ENCODE peak calls at places on chromosomes 12 and 14, in seven cellular contexts. O is SK-N-SH, E is HCT116, C is GM12878, K is HepG2, P is H1, Y is K562. M is an unnamed sample.

GRCh38 chr14:32224731-32225377 is 21.8 kb upstream of the RNU6-8 start:
- DNase-seq in Y (peak), K (peak), O (peak), E (no peak), P (no peak), C (no peak), M (no peak)

GRCh38 chr14:32233292-32233691 is 30.2 kb upstream of the RNU6-8 start:
- DNase-seq in Y (no peak), E (no peak), O (no peak), C (no peak), P (no peak), K (no peak), M (no peak)

GRCh38 chr12:122850695-122851350 is 15.6 kb downstream of the HIP1R start:
- DNase-seq in K (no peak), Y (no peak), E (no peak), C (no peak), O (peak), P (no peak), M (no peak)

GRCh38 chr12:12902036-12902435 is 10.7 kb downstream of the GPRC5A start:
- DNase-seq in E (no peak), O (no peak), P (no peak), Y (no peak), K (no peak), C (no peak), M (no peak)

GRCh38 chr14:54893151-54893760 is 9.4 kb downstream of the GCH1 start:
- DNase-seq in O (peak), P (no peak), E (peak), C (no peak), Y (peak), K (peak), M (peak)

GRCh38 chr14:100664841-100665425 is 61.8 kb upstream of the DLK1 start:
- DNase-seq in O (no peak), Y (no peak), K (no peak), E (no peak), C (no peak), P (no peak), M (no peak)

GRCh38 chr12:127108360-127109215 is 1158.4 kb upstream of the TMEM132C start:
- DNase-seq in P (no peak), O (peak), E (peak), K (peak), C (no peak), Y (peak), M (peak)

GRCh38 chr12:102095677-102096263 is 24.1 kb downstream of the NUP37 start:
- DNase-seq in Y (peak), E (no peak), P (no peak), O (peak), C (peak), K (peak), M (peak)

GRCh38 chr12:106625976-106626375 is 43.2 kb downstream of the RFX4 start:
- DNase-seq in O (no peak), P (no peak), K (no peak), E (no peak), Y (no peak), C (no peak), M (no peak)

GRCh38 chr12:71938728-71939385 is at the start of gene TPH2:
- DNase-seq in C (no peak), O (peak), Y (peak), E (peak), K (peak), P (peak), M (peak)

GRCh38 chr14:64841121-64841611 is 38.5 kb downstream of the SPTB start:
- DNase-seq in K (peak), E (peak), O (no peak), C (no peak), Y (peak), P (peak), M (no peak)

GRCh38 chr14:38721822-38722431 is 381.1 kb downstream of the SEC23A start:
- DNase-seq in P (peak), Y (peak), C (peak), O (peak), K (peak), E (peak), M (peak)

GRCh38 chr12:50505945-50506344 is 1.2 kb downstream of the DIP2B start:
- DNase-seq in E (no peak), K (no peak), Y (peak), P (no peak), C (no peak), O (no peak), M (no peak)

GRCh38 chr14:51821822-51822221 is 38.6 kb upstream of the GNG2 start:
- DNase-seq in P (no peak), C (no peak), Y (no peak), E (no peak), O (no peak), K (no peak), M (no peak)
- TF ChIP-seq JUND in P (no peak), C (no peak), Y (no peak), E (no peak), O (no peak), K (no peak), M (no peak)

GRCh38 chr12:42326466-42327226 is 679 bp downstream of the PPHLN1 start:
- DNase-seq in Y (peak), O (peak), C (no peak), K (peak), P (no peak), E (no peak), M (no peak)

GRCh38 chr12:42338280-42338679 is 12.3 kb downstream of the PPHLN1 start:
- DNase-seq in P (no peak), E (no peak), K (no peak), O (no peak), Y (peak), C (no peak), M (no peak)

GRCh38 chr12:42336286-42336685 is 10.3 kb downstream of the PPHLN1 start:
- DNase-seq in E (no peak), C (no peak), Y (no peak), K (no peak), P (no peak), O (no peak), M (peak)

GRCh38 chr12:42327227-42327590 is 1.2 kb downstream of the PPHLN1 start:
- DNase-seq in Y (no peak), K (no peak), E (no peak), C (no peak), O (no peak), P (no peak), M (no peak)

GRCh38 chr12:42332301-42332894 is 6.4 kb downstream of the PPHLN1 start:
- DNase-seq in P (no peak), E (peak), Y (peak), O (peak), K (peak), C (no peak), M (peak)
- TF ChIP-seq JUND in P (no peak), E (no peak), Y (no peak), O (no peak), K (no peak), C (no peak), M (no peak)

DNA sequence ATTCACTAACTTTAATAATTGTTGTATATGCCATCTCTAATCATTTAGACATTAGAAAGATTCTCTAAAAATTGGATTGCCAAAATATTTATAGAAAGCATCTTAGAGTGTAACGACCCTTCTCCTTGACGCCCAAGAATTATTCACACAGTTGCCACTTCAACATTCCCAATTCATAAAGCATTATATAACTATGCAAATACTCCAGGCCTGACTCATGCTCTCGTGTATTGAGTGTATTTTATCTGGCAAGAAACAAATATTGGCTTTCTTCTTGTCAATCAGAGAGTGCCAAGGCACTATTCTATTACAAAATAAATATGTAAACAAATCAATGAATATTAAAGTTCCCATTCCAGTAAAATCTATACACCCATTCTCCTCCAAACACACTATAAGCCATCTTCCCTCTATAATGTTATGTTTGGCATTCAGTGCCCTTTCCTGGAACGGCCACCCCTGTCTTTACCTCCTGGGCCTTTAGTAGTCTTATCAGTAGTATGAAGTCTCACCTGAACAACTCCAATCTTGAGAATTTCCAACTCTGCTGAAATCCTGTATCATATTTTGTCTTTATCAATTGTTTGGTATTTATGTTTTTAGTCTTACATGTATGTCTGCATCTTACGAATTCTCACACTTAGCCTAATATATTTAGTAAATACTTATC is 182.6 kb downstream of the PIK3C2G start:
- DNase-seq in P (no peak), K (no peak), C (no peak), O (no peak), E (no peak), Y (no peak), M (no peak)
- TF ChIP-seq JUND in P (no peak), K (no peak), C (no peak), O (no peak), E (no peak), Y (no peak), M (peak)

GRCh38 chr12:6554168-6554989 is 1.5 kb downstream of the IFFO1 start:
- DNase-seq in O (peak), Y (peak), K (peak), E (peak), C (no peak), P (no peak), M (peak)
- TF ChIP-seq JUND in O (no peak), Y (no peak), K (no peak), E (no peak), C (no peak), P (no peak), M (no peak)

GRCh38 chr12:1937481-1938224 is 19.2 kb upstream of the CACNA2D4 start:
- DNase-seq in Y (no peak), C (no peak), P (no peak), E (no peak), K (no peak), O (no peak), M (no peak)

GRCh38 chr12:1936406-1937320 is 18.2 kb upstream of the CACNA2D4 start:
- DNase-seq in C (no peak), P (no peak), E (no peak), K (no peak), O (peak), Y (no peak), M (peak)

GRCh38 chr12:1939745-1940607 is 21.5 kb upstream of the CACNA2D4 start:
- DNase-seq in C (peak), O (peak), Y (peak), P (peak), E (peak), K (peak), M (peak)

GRCh38 chr12:1935700-1936378 is 17.4 kb upstream of the CACNA2D4 start:
- DNase-seq in O (peak), C (no peak), K (no peak), Y (no peak), E (no peak), P (no peak), M (no peak)

GRCh38 chr12:1939316-1939715 is 20.9 kb upstream of the CACNA2D4 start:
- DNase-seq in K (no peak), P (no peak), O (no peak), C (no peak), Y (no peak), E (no peak), M (no peak)
- TF ChIP-seq JUND in K (no peak), P (no peak), O (no peak), C (no peak), Y (no peak), E (no peak), M (no peak)